ENCODE peak calls at places on chromosomes 7 and 10, in eight cellular contexts. F, R, P, H, L, Y, B and A are unnamed samples.

GRCh38 chr10:19629559-19629958 is 186.7 kb upstream of the PLXDC2 start:
- DNase-seq in R (no peak), Y (no peak), B (peak), P (no peak), L (peak), H (peak), F (peak), A (peak)

GRCh38 chr10:114367041-114367675 is 37.1 kb downstream of the AFAP1L2 start:
- DNase-seq in F (no peak), L (no peak), H (no peak), Y (no peak), R (no peak), B (no peak), P (no peak), A (peak)

GRCh38 chr10:46226232-46226631 is 60.6 kb upstream of the ANTXRL start:
- DNase-seq in F (no peak), H (no peak), P (no peak), B (no peak), Y (no peak), R (no peak), L (no peak), A (no peak)

GRCh38 chr10:29790223-29790622 is 155.5 kb upstream of the SVIL start:
- DNase-seq in L (no peak), P (no peak), H (no peak), F (no peak), Y (no peak), B (no peak), R (no peak), A (no peak)

GRCh38 chr10:70777063-70777875 is 7.9 kb downstream of the TBATA start:
- DNase-seq in B (no peak), H (no peak), P (no peak), L (no peak), R (no peak), F (no peak), Y (no peak), A (no peak)

GRCh38 chr10:71631007-71631859 is 88.3 kb downstream of the C10orf105 start:
- DNase-seq in P (no peak), R (no peak), H (no peak), Y (no peak), F (no peak), L (peak), B (no peak), A (no peak)

GRCh38 chr7:94888542-94888941 is 18.9 kb upstream of the PPP1R9A start:
- DNase-seq in Y (no peak), L (no peak), P (no peak), F (peak), R (no peak), H (no peak), B (no peak), A (no peak)

GRCh38 chr7:71752171-71752935 is 620.4 kb downstream of the GALNT17 start:
- DNase-seq in H (peak), F (peak), R (no peak), B (peak), P (peak), Y (no peak), L (peak), A (no peak)